ENCODE peak calls at places on chromosomes 12 and 14, in four cellular contexts. B is breast epithelium, P is T-helper 9 cell, D is A549. J is an unnamed sample.

GRCh38 chr14:103194256-103195045 is 71.2 kb downstream of the TNFAIP2 start:
- DNase-seq in P (no peak), D (peak; percentile 31), B (no peak), J (peak; percentile 42)

GRCh38 chr12:100359822-100360221 is 2.9 kb downstream of the SLC17A8 start:
- DNase-seq in D (peak; percentile 11), P (no peak), B (no peak), J (peak; percentile 63)

GRCh38 chr14:68713782-68714181 is 79.1 kb downstream of the ZFP36L1 start:
- DNase-seq in B (no peak), D (no peak), P (no peak), J (no peak)

GRCh38 chr14:90281261-90281660 is 24.9 kb downstream of the PSMC1 start:
- DNase-seq in D (no peak), P (no peak), B (no peak), J (peak; percentile 92)

GRCh38 chr12:86787419-86787818 is 531.2 kb upstream of the MGAT4C start:
- DNase-seq in B (no peak), P (no peak), D (no peak), J (no peak)

GRCh38 chr14:77659822-77660221 is 43.4 kb upstream of the SPTLC2 start:
- DNase-seq in D (no peak), P (no peak), B (no peak), J (no peak)

GRCh38 chr12:62370189-62370588 is 96.4 kb upstream of the MON2 start:
- DNase-seq in P (no peak), D (no peak), B (no peak), J (no peak)

GRCh38 chr12:57727758-57728395 is 10.7 kb downstream of the AGAP2 start:
- DNase-seq in P (no peak), D (no peak), B (peak; percentile 7), J (peak; percentile 28)

GRCh38 chr12:128827724-128828123 is 4.0 kb upstream of the SLC15A4 start:
- DNase-seq in B (no peak), P (no peak), D (no peak), J (no peak)

GRCh38 chr12:232731-233614 is 19.0 kb upstream of the SLC6A12 start:
- DNase-seq in D (no peak), P (no peak), B (no peak), J (no peak)